ENCODE peak calls at places on chromosomes 16 and 17, in eight cellular contexts. One of them, this sample, is unnamed.

GRCh38 chr17:80264048-80264792 is 3.6 kb downstream of the RNF213 start:
- ATAC-seq in activated T-cell treated with anti-CD3 and anti-CD28 coated beads, Interleukin-2, amount 50 U/mL, for 72 hours: peak
- ATAC-seq in SK-N-SH treated with all-trans-retinoic acid at 6 μM for 48 hours: no peak
- ATAC-seq in RWPE2: no peak
- ATAC-seq in natural killer cell: no peak
- ATAC-seq in WTC11: no peak
- ATAC-seq in T-cell: peak
- ATAC-seq in Right ventricle myocardium superior: no peak
- ATAC-seq in this sample: no peak

GRCh38 chr17:32759476-32759875 is 117.4 kb downstream of the MYO1D start:
- ATAC-seq in activated T-cell treated with anti-CD3 and anti-CD28 coated beads, Interleukin-2, amount 50 U/mL, for 72 hours: no peak
- ATAC-seq in SK-N-SH treated with all-trans-retinoic acid at 6 μM for 48 hours: no peak
- ATAC-seq in RWPE2: no peak
- ATAC-seq in natural killer cell: no peak
- ATAC-seq in WTC11: no peak
- ATAC-seq in T-cell: peak
- ATAC-seq in Right ventricle myocardium superior: no peak
- ATAC-seq in this sample: no peak

GRCh38 chr16:15548482-15548891 is 94.5 kb downstream of the MARF1 start:
- ATAC-seq in activated T-cell treated with anti-CD3 and anti-CD28 coated beads, Interleukin-2, amount 50 U/mL, for 72 hours: no peak
- ATAC-seq in SK-N-SH treated with all-trans-retinoic acid at 6 μM for 48 hours: no peak
- ATAC-seq in RWPE2: no peak
- ATAC-seq in natural killer cell: no peak
- ATAC-seq in WTC11: no peak
- ATAC-seq in T-cell: no peak
- ATAC-seq in Right ventricle myocardium superior: no peak
- ATAC-seq in this sample: no peak

GRCh38 chr17:44932096-44932495 is 15.5 kb downstream of the KIF18B start:
- ATAC-seq in activated T-cell treated with anti-CD3 and anti-CD28 coated beads, Interleukin-2, amount 50 U/mL, for 72 hours: no peak
- ATAC-seq in SK-N-SH treated with all-trans-retinoic acid at 6 μM for 48 hours: no peak
- ATAC-seq in RWPE2: no peak
- ATAC-seq in natural killer cell: no peak
- ATAC-seq in WTC11: no peak
- ATAC-seq in T-cell: no peak
- ATAC-seq in Right ventricle myocardium superior: no peak
- ATAC-seq in this sample: no peak

GRCh38 chr16:86211265-86211664 is 299.1 kb upstream of the FOXF1 start:
- ATAC-seq in activated T-cell treated with anti-CD3 and anti-CD28 coated beads, Interleukin-2, amount 50 U/mL, for 72 hours: no peak
- ATAC-seq in SK-N-SH treated with all-trans-retinoic acid at 6 μM for 48 hours: no peak
- ATAC-seq in RWPE2: no peak
- ATAC-seq in natural killer cell: no peak
- ATAC-seq in WTC11: no peak
- ATAC-seq in T-cell: no peak
- ATAC-seq in Right ventricle myocardium superior: no peak
- ATAC-seq in this sample: no peak

GRCh38 chr16:54287758-54288591 is 1.4 kb upstream of the IRX3 start:
- ATAC-seq in activated T-cell treated with anti-CD3 and anti-CD28 coated beads, Interleukin-2, amount 50 U/mL, for 72 hours: no peak
- ATAC-seq in SK-N-SH treated with all-trans-retinoic acid at 6 μM for 48 hours: no peak
- ATAC-seq in RWPE2: no peak
- ATAC-seq in natural killer cell: no peak
- ATAC-seq in WTC11: no peak
- ATAC-seq in T-cell: no peak
- ATAC-seq in Right ventricle myocardium superior: no peak
- ATAC-seq in this sample: no peak

GRCh38 chr16:24999856-25000447 is 15.2 kb downstream of the ARHGAP17 start:
- ATAC-seq in activated T-cell treated with anti-CD3 and anti-CD28 coated beads, Interleukin-2, amount 50 U/mL, for 72 hours: no peak
- ATAC-seq in SK-N-SH treated with all-trans-retinoic acid at 6 μM for 48 hours: peak
- ATAC-seq in RWPE2: peak
- ATAC-seq in natural killer cell: no peak
- ATAC-seq in WTC11: no peak
- ATAC-seq in T-cell: no peak
- ATAC-seq in Right ventricle myocardium superior: peak
- ATAC-seq in this sample: no peak

GRCh38 chr16:84138824-84139627 is 6.0 kb downstream of the HSDL1 start:
- ATAC-seq in activated T-cell treated with anti-CD3 and anti-CD28 coated beads, Interleukin-2, amount 50 U/mL, for 72 hours: peak
- ATAC-seq in SK-N-SH treated with all-trans-retinoic acid at 6 μM for 48 hours: no peak
- ATAC-seq in RWPE2: no peak
- ATAC-seq in natural killer cell: no peak
- ATAC-seq in WTC11: peak
- ATAC-seq in T-cell: peak
- ATAC-seq in Right ventricle myocardium superior: peak
- ATAC-seq in this sample: peak

GRCh38 chr17:77821114-77821513 is 137.4 kb upstream of the TNRC6C start:
- ATAC-seq in activated T-cell treated with anti-CD3 and anti-CD28 coated beads, Interleukin-2, amount 50 U/mL, for 72 hours: peak
- ATAC-seq in SK-N-SH treated with all-trans-retinoic acid at 6 μM for 48 hours: peak
- ATAC-seq in RWPE2: no peak
- ATAC-seq in natural killer cell: peak
- ATAC-seq in WTC11: peak
- ATAC-seq in T-cell: no peak
- ATAC-seq in Right ventricle myocardium superior: peak
- ATAC-seq in this sample: no peak

GRCh38 chr17:27559506-27559931 is 71.5 kb upstream of the LGALS9 start:
- ATAC-seq in activated T-cell treated with anti-CD3 and anti-CD28 coated beads, Interleukin-2, amount 50 U/mL, for 72 hours: no peak
- ATAC-seq in SK-N-SH treated with all-trans-retinoic acid at 6 μM for 48 hours: peak
- ATAC-seq in RWPE2: no peak
- ATAC-seq in natural killer cell: no peak
- ATAC-seq in WTC11: peak
- ATAC-seq in T-cell: no peak
- ATAC-seq in Right ventricle myocardium superior: peak
- ATAC-seq in this sample: no peak

GRCh38 chr17:47733047-47733413 is at the start of gene TBX21:
- ATAC-seq in activated T-cell treated with anti-CD3 and anti-CD28 coated beads, Interleukin-2, amount 50 U/mL, for 72 hours: peak
- ATAC-seq in SK-N-SH treated with all-trans-retinoic acid at 6 μM for 48 hours: peak
- ATAC-seq in RWPE2: peak
- ATAC-seq in natural killer cell: peak
- ATAC-seq in WTC11: peak
- ATAC-seq in T-cell: peak
- ATAC-seq in Right ventricle myocardium superior: peak
- ATAC-seq in this sample: peak

GRCh38 chr17:38590988-38591758 is 14.6 kb downstream of the SRCIN1 start:
- ATAC-seq in activated T-cell treated with anti-CD3 and anti-CD28 coated beads, Interleukin-2, amount 50 U/mL, for 72 hours: no peak
- ATAC-seq in SK-N-SH treated with all-trans-retinoic acid at 6 μM for 48 hours: peak
- ATAC-seq in RWPE2: peak
- ATAC-seq in natural killer cell: peak
- ATAC-seq in WTC11: peak
- ATAC-seq in T-cell: no peak
- ATAC-seq in Right ventricle myocardium superior: no peak
- ATAC-seq in this sample: no peak

GRCh38 chr17:40864661-40865380 is 2.2 kb downstream of the KRT12 start:
- ATAC-seq in activated T-cell treated with anti-CD3 and anti-CD28 coated beads, Interleukin-2, amount 50 U/mL, for 72 hours: no peak
- ATAC-seq in SK-N-SH treated with all-trans-retinoic acid at 6 μM for 48 hours: no peak
- ATAC-seq in RWPE2: no peak
- ATAC-seq in natural killer cell: no peak
- ATAC-seq in WTC11: no peak
- ATAC-seq in T-cell: no peak
- ATAC-seq in Right ventricle myocardium superior: no peak
- ATAC-seq in this sample: no peak

GRCh38 chr17:19539040-19539399 is 5.4 kb downstream of the SLC47A1 start:
- ATAC-seq in activated T-cell treated with anti-CD3 and anti-CD28 coated beads, Interleukin-2, amount 50 U/mL, for 72 hours: no peak
- ATAC-seq in SK-N-SH treated with all-trans-retinoic acid at 6 μM for 48 hours: no peak
- ATAC-seq in RWPE2: no peak
- ATAC-seq in natural killer cell: no peak
- ATAC-seq in WTC11: no peak
- ATAC-seq in T-cell: no peak
- ATAC-seq in Right ventricle myocardium superior: peak
- ATAC-seq in this sample: no peak

GRCh38 chr16:27699540-27699939 is 149.6 kb downstream of the KATNIP start:
- ATAC-seq in activated T-cell treated with anti-CD3 and anti-CD28 coated beads, Interleukin-2, amount 50 U/mL, for 72 hours: no peak
- ATAC-seq in SK-N-SH treated with all-trans-retinoic acid at 6 μM for 48 hours: no peak
- ATAC-seq in RWPE2: no peak
- ATAC-seq in natural killer cell: no peak
- ATAC-seq in WTC11: no peak
- ATAC-seq in T-cell: no peak
- ATAC-seq in Right ventricle myocardium superior: no peak
- ATAC-seq in this sample: no peak

GRCh38 chr16:79528281-79528680 is 72.3 kb downstream of the MAF start:
- ATAC-seq in activated T-cell treated with anti-CD3 and anti-CD28 coated beads, Interleukin-2, amount 50 U/mL, for 72 hours: no peak
- ATAC-seq in SK-N-SH treated with all-trans-retinoic acid at 6 μM for 48 hours: no peak
- ATAC-seq in RWPE2: no peak
- ATAC-seq in natural killer cell: no peak
- ATAC-seq in WTC11: no peak
- ATAC-seq in T-cell: no peak
- ATAC-seq in Right ventricle myocardium superior: peak
- ATAC-seq in this sample: no peak

GRCh38 chr17:70622382-70623260 is 453.3 kb downstream of the KCNJ2 start:
- ATAC-seq in activated T-cell treated with anti-CD3 and anti-CD28 coated beads, Interleukin-2, amount 50 U/mL, for 72 hours: no peak
- ATAC-seq in SK-N-SH treated with all-trans-retinoic acid at 6 μM for 48 hours: no peak
- ATAC-seq in RWPE2: peak
- ATAC-seq in natural killer cell: peak
- ATAC-seq in WTC11: peak
- ATAC-seq in T-cell: no peak
- ATAC-seq in Right ventricle myocardium superior: peak
- ATAC-seq in this sample: no peak

GRCh38 chr17:36611345-36612072 is 10.1 kb downstream of the MRM1 start:
- ATAC-seq in activated T-cell treated with anti-CD3 and anti-CD28 coated beads, Interleukin-2, amount 50 U/mL, for 72 hours: no peak
- ATAC-seq in SK-N-SH treated with all-trans-retinoic acid at 6 μM for 48 hours: peak
- ATAC-seq in RWPE2: peak
- ATAC-seq in natural killer cell: no peak
- ATAC-seq in WTC11: no peak
- ATAC-seq in T-cell: no peak
- ATAC-seq in Right ventricle myocardium superior: no peak
- ATAC-seq in this sample: no peak

GRCh38 chr16:79013930-79014329 is 586.6 kb downstream of the MAF start:
- ATAC-seq in activated T-cell treated with anti-CD3 and anti-CD28 coated beads, Interleukin-2, amount 50 U/mL, for 72 hours: no peak
- ATAC-seq in SK-N-SH treated with all-trans-retinoic acid at 6 μM for 48 hours: no peak
- ATAC-seq in RWPE2: no peak
- ATAC-seq in natural killer cell: no peak
- ATAC-seq in WTC11: no peak
- ATAC-seq in T-cell: no peak
- ATAC-seq in Right ventricle myocardium superior: no peak
- ATAC-seq in this sample: no peak

GRCh38 chr16:58732545-58733247 is 1.4 kb downstream of the GOT2 start:
- ATAC-seq in activated T-cell treated with anti-CD3 and anti-CD28 coated beads, Interleukin-2, amount 50 U/mL, for 72 hours: peak
- ATAC-seq in SK-N-SH treated with all-trans-retinoic acid at 6 μM for 48 hours: no peak
- ATAC-seq in RWPE2: peak
- ATAC-seq in natural killer cell: no peak
- ATAC-seq in WTC11: no peak
- ATAC-seq in T-cell: no peak
- ATAC-seq in Right ventricle myocardium superior: no peak
- ATAC-seq in this sample: peak

GRCh38 chr17:78812849-78813248 is 27.8 kb downstream of the USP36 start:
- ATAC-seq in activated T-cell treated with anti-CD3 and anti-CD28 coated beads, Interleukin-2, amount 50 U/mL, for 72 hours: no peak
- ATAC-seq in SK-N-SH treated with all-trans-retinoic acid at 6 μM for 48 hours: no peak
- ATAC-seq in RWPE2: no peak
- ATAC-seq in natural killer cell: no peak
- ATAC-seq in WTC11: no peak
- ATAC-seq in T-cell: no peak
- ATAC-seq in Right ventricle myocardium superior: peak
- ATAC-seq in this sample: no peak

GRCh38 chr17:35404360-35404759 is 27.9 kb downstream of the SLFN12 start:
- ATAC-seq in activated T-cell treated with anti-CD3 and anti-CD28 coated beads, Interleukin-2, amount 50 U/mL, for 72 hours: peak
- ATAC-seq in SK-N-SH treated with all-trans-retinoic acid at 6 μM for 48 hours: no peak
- ATAC-seq in RWPE2: no peak
- ATAC-seq in natural killer cell: no peak
- ATAC-seq in WTC11: no peak
- ATAC-seq in T-cell: no peak
- ATAC-seq in Right ventricle myocardium superior: no peak
- ATAC-seq in this sample: peak

GRCh38 chr17:11506635-11507034 is 91.6 kb upstream of the DNAH9 start:
- ATAC-seq in activated T-cell treated with anti-CD3 and anti-CD28 coated beads, Interleukin-2, amount 50 U/mL, for 72 hours: no peak
- ATAC-seq in SK-N-SH treated with all-trans-retinoic acid at 6 μM for 48 hours: no peak
- ATAC-seq in RWPE2: peak
- ATAC-seq in natural killer cell: no peak
- ATAC-seq in WTC11: peak
- ATAC-seq in T-cell: no peak
- ATAC-seq in Right ventricle myocardium superior: no peak
- ATAC-seq in this sample: no peak

GRCh38 chr16:82660966-82661365 is 34.2 kb downstream of the CDH13 start:
- ATAC-seq in activated T-cell treated with anti-CD3 and anti-CD28 coated beads, Interleukin-2, amount 50 U/mL, for 72 hours: no peak
- ATAC-seq in SK-N-SH treated with all-trans-retinoic acid at 6 μM for 48 hours: no peak
- ATAC-seq in RWPE2: no peak
- ATAC-seq in natural killer cell: no peak
- ATAC-seq in WTC11: no peak
- ATAC-seq in T-cell: no peak
- ATAC-seq in Right ventricle myocardium superior: no peak
- ATAC-seq in this sample: no peak

GRCh38 chr17:41403409-41404023 is 6.1 kb upstream of the KRT31 start:
- ATAC-seq in activated T-cell treated with anti-CD3 and anti-CD28 coated beads, Interleukin-2, amount 50 U/mL, for 72 hours: no peak
- ATAC-seq in SK-N-SH treated with all-trans-retinoic acid at 6 μM for 48 hours: no peak
- ATAC-seq in RWPE2: no peak
- ATAC-seq in natural killer cell: no peak
- ATAC-seq in WTC11: no peak
- ATAC-seq in T-cell: no peak
- ATAC-seq in Right ventricle myocardium superior: no peak
- ATAC-seq in this sample: no peak

GRCh38 chr17:33302394-33302793 is 9.3 kb upstream of the ASIC2 start:
- ATAC-seq in activated T-cell treated with anti-CD3 and anti-CD28 coated beads, Interleukin-2, amount 50 U/mL, for 72 hours: no peak
- ATAC-seq in SK-N-SH treated with all-trans-retinoic acid at 6 μM for 48 hours: no peak
- ATAC-seq in RWPE2: peak
- ATAC-seq in natural killer cell: no peak
- ATAC-seq in WTC11: no peak
- ATAC-seq in T-cell: no peak
- ATAC-seq in Right ventricle myocardium superior: no peak
- ATAC-seq in this sample: no peak

GRCh38 chr17:80942360-80943345 is 49.0 kb upstream of the CHMP6 start:
- ATAC-seq in activated T-cell treated with anti-CD3 and anti-CD28 coated beads, Interleukin-2, amount 50 U/mL, for 72 hours: no peak
- ATAC-seq in SK-N-SH treated with all-trans-retinoic acid at 6 μM for 48 hours: peak
- ATAC-seq in RWPE2: peak
- ATAC-seq in natural killer cell: no peak
- ATAC-seq in WTC11: no peak
- ATAC-seq in T-cell: no peak
- ATAC-seq in Right ventricle myocardium superior: peak
- ATAC-seq in this sample: no peak

GRCh38 chr16:31331141-31331764 is 23.7 kb upstream of the ITGAX start:
- ATAC-seq in activated T-cell treated with anti-CD3 and anti-CD28 coated beads, Interleukin-2, amount 50 U/mL, for 72 hours: peak
- ATAC-seq in SK-N-SH treated with all-trans-retinoic acid at 6 μM for 48 hours: no peak
- ATAC-seq in RWPE2: no peak
- ATAC-seq in natural killer cell: peak
- ATAC-seq in WTC11: peak
- ATAC-seq in T-cell: peak
- ATAC-seq in Right ventricle myocardium superior: no peak
- ATAC-seq in this sample: peak

GRCh38 chr16:4832698-4833343 is 14.3 kb downstream of the GLYR1 start:
- ATAC-seq in activated T-cell treated with anti-CD3 and anti-CD28 coated beads, Interleukin-2, amount 50 U/mL, for 72 hours: no peak
- ATAC-seq in SK-N-SH treated with all-trans-retinoic acid at 6 μM for 48 hours: no peak
- ATAC-seq in RWPE2: no peak
- ATAC-seq in natural killer cell: no peak
- ATAC-seq in WTC11: no peak
- ATAC-seq in T-cell: no peak
- ATAC-seq in Right ventricle myocardium superior: no peak
- ATAC-seq in this sample: no peak

GRCh38 chr17:70365098-70365583 is 195.8 kb downstream of the KCNJ2 start:
- ATAC-seq in activated T-cell treated with anti-CD3 and anti-CD28 coated beads, Interleukin-2, amount 50 U/mL, for 72 hours: peak
- ATAC-seq in SK-N-SH treated with all-trans-retinoic acid at 6 μM for 48 hours: peak
- ATAC-seq in RWPE2: no peak
- ATAC-seq in natural killer cell: no peak
- ATAC-seq in WTC11: no peak
- ATAC-seq in T-cell: no peak
- ATAC-seq in Right ventricle myocardium superior: no peak
- ATAC-seq in this sample: no peak

GRCh38 chr16:89345663-89346150 is 128.2 kb downstream of the ZNF778 start:
- ATAC-seq in activated T-cell treated with anti-CD3 and anti-CD28 coated beads, Interleukin-2, amount 50 U/mL, for 72 hours: no peak
- ATAC-seq in SK-N-SH treated with all-trans-retinoic acid at 6 μM for 48 hours: no peak
- ATAC-seq in RWPE2: peak
- ATAC-seq in natural killer cell: no peak
- ATAC-seq in WTC11: no peak
- ATAC-seq in T-cell: no peak
- ATAC-seq in Right ventricle myocardium superior: no peak
- ATAC-seq in this sample: no peak

GRCh38 chr16:55249936-55250335 is 74.1 kb upstream of the IRX6 start:
- ATAC-seq in activated T-cell treated with anti-CD3 and anti-CD28 coated beads, Interleukin-2, amount 50 U/mL, for 72 hours: no peak
- ATAC-seq in SK-N-SH treated with all-trans-retinoic acid at 6 μM for 48 hours: no peak
- ATAC-seq in RWPE2: no peak
- ATAC-seq in natural killer cell: no peak
- ATAC-seq in WTC11: no peak
- ATAC-seq in T-cell: no peak
- ATAC-seq in Right ventricle myocardium superior: no peak
- ATAC-seq in this sample: no peak

GRCh38 chr17:40327735-40328385 is 18.9 kb downstream of the RARA start:
- ATAC-seq in activated T-cell treated with anti-CD3 and anti-CD28 coated beads, Interleukin-2, amount 50 U/mL, for 72 hours: no peak
- ATAC-seq in SK-N-SH treated with all-trans-retinoic acid at 6 μM for 48 hours: no peak
- ATAC-seq in RWPE2: no peak
- ATAC-seq in natural killer cell: no peak
- ATAC-seq in WTC11: no peak
- ATAC-seq in T-cell: no peak
- ATAC-seq in Right ventricle myocardium superior: no peak
- ATAC-seq in this sample: no peak

GRCh38 chr16:12392585-12393089 is 411.1 kb downstream of the CPPED1 start:
- ATAC-seq in activated T-cell treated with anti-CD3 and anti-CD28 coated beads, Interleukin-2, amount 50 U/mL, for 72 hours: no peak
- ATAC-seq in SK-N-SH treated with all-trans-retinoic acid at 6 μM for 48 hours: no peak
- ATAC-seq in RWPE2: no peak
- ATAC-seq in natural killer cell: no peak
- ATAC-seq in WTC11: no peak
- ATAC-seq in T-cell: no peak
- ATAC-seq in Right ventricle myocardium superior: peak
- ATAC-seq in this sample: no peak